ENCODE peak calls at places on chromosomes 6 and 20, in four cellular contexts. Z is IMR-90, W is GM12878, R is endothelial cell of umbilical vein. J is an unnamed sample.

GRCh38 chr6:67630146-67630545 is 1004.9 kb upstream of the ADGRB3 start:
- DNase-seq in Z (peak; percentile 74), W (no peak), R (peak; percentile 53), J (no peak)

GRCh38 chr20:44357020-44357419 is 1.5 kb downstream of the HNF4A start:
- DNase-seq in Z (no peak), W (no peak), R (no peak), J (no peak)

GRCh38 chr6:111692327-111693164 is 86.9 kb upstream of the TRAF3IP2 start:
- DNase-seq in Z (no peak), W (no peak), R (no peak), J (no peak)

GRCh38 chr20:3808141-3808479 is 12.0 kb downstream of the CDC25B start:
- DNase-seq in Z (peak; percentile 92), W (no peak), R (peak; percentile 86), J (no peak)

GRCh38 chr6:119620846-119621570 is 271.4 kb upstream of the MAN1A1 start:
- DNase-seq in Z (peak; percentile 88), W (no peak), R (no peak), J (peak; percentile 25)

GRCh38 chr6:4404410-4404809 is 269.0 kb upstream of the ECI2 start:
- DNase-seq in Z (no peak), W (no peak), R (no peak), J (no peak)

GRCh38 chr6:169938262-169938701 is 186.9 kb downstream of the ERMARD start:
- DNase-seq in Z (no peak), W (no peak), R (no peak), J (no peak)

GRCh38 chr6:41071501-41071922 is 644 bp downstream of the OARD1 start:
- DNase-seq in Z (peak; percentile 76), W (peak; percentile 34), R (peak; percentile 87), J (no peak)

GRCh38 chr6:53813096-53813495 is 18.3 kb downstream of the LRRC1 start:
- DNase-seq in Z (no peak), W (no peak), R (peak; percentile 53), J (no peak)

GRCh38 chr20:22946594-22946993 is 88.5 kb upstream of the SSTR4 start:
- DNase-seq in Z (no peak), W (no peak), R (no peak), J (no peak)

GRCh38 chr6:152068622-152069261 is 261.3 kb downstream of the ESR1 start:
- DNase-seq in Z (no peak), W (no peak), R (no peak), J (no peak)

GRCh38 chr6:21135484-21136005 is 458.0 kb upstream of the SOX4 start:
- DNase-seq in Z (no peak), W (no peak), R (no peak), J (no peak)

GRCh38 chr6:89269981-89270380 is 45.1 kb downstream of the GABRR2 start:
- DNase-seq in Z (no peak), W (no peak), R (no peak), J (no peak)

GRCh38 chr6:70234561-70235236 is 68.2 kb downstream of the COL9A1 start:
- DNase-seq in Z (no peak), W (no peak), R (no peak), J (no peak)

GRCh38 chr6:130381459-130382380 is 15.9 kb downstream of the TMEM200A start:
- DNase-seq in Z (no peak), W (no peak), R (no peak), J (no peak)

GRCh38 chr6:112781236-112781635 is 434.1 kb downstream of the RFPL4B start:
- DNase-seq in Z (peak; percentile 10), W (no peak), R (peak; percentile 56), J (no peak)

GRCh38 chr6:139919107-139920026 is 544.9 kb upstream of the CITED2 start:
- DNase-seq in Z (no peak), W (no peak), R (no peak), J (no peak)

GRCh38 chr6:130865793-130866192 is 38.6 kb downstream of the SMLR1 start:
- DNase-seq in Z (no peak), W (no peak), R (no peak), J (no peak)

GRCh38 chr6:149859938-149860337 is 4.2 kb downstream of the LRP11 start:
- DNase-seq in Z (no peak), W (no peak), R (no peak), J (no peak)

GRCh38 chr6:32317532-32317931 is 54.2 kb downstream of the TSBP1 start:
- DNase-seq in Z (no peak), W (no peak), R (no peak), J (no peak)

GRCh38 chr20:33803921-33804337 is 7.2 kb upstream of the CHMP4B start:
- DNase-seq in Z (peak; percentile 83), W (no peak), R (peak; percentile 38), J (no peak)

GRCh38 chr20:856361-856775 is 22.9 kb downstream of the FAM110A start:
- DNase-seq in Z (peak; percentile 54), W (no peak), R (no peak), J (no peak)

GRCh38 chr6:42694586-42694985 is 27.8 kb downstream of the PRPH2 start:
- DNase-seq in Z (peak; percentile 67), W (no peak), R (no peak), J (no peak)

GRCh38 chr6:79394690-79395089 is 142.5 kb downstream of the LCA5 start:
- DNase-seq in Z (no peak), W (no peak), R (no peak), J (no peak)

GRCh38 chr20:62461834-62462233 is 14.0 kb downstream of the GATA5 start:
- DNase-seq in Z (no peak), W (no peak), R (no peak), J (no peak)

GRCh38 chr6:114747995-114748625 is 405.3 kb upstream of the HS3ST5 start:
- DNase-seq in Z (peak; percentile 45), W (no peak), R (peak; percentile 7), J (peak; percentile 28)

GRCh38 chr6:114024746-114025145 is 53.8 kb upstream of the HDAC2 start:
- DNase-seq in Z (peak; percentile 41), W (no peak), R (no peak), J (no peak)

DNA sequence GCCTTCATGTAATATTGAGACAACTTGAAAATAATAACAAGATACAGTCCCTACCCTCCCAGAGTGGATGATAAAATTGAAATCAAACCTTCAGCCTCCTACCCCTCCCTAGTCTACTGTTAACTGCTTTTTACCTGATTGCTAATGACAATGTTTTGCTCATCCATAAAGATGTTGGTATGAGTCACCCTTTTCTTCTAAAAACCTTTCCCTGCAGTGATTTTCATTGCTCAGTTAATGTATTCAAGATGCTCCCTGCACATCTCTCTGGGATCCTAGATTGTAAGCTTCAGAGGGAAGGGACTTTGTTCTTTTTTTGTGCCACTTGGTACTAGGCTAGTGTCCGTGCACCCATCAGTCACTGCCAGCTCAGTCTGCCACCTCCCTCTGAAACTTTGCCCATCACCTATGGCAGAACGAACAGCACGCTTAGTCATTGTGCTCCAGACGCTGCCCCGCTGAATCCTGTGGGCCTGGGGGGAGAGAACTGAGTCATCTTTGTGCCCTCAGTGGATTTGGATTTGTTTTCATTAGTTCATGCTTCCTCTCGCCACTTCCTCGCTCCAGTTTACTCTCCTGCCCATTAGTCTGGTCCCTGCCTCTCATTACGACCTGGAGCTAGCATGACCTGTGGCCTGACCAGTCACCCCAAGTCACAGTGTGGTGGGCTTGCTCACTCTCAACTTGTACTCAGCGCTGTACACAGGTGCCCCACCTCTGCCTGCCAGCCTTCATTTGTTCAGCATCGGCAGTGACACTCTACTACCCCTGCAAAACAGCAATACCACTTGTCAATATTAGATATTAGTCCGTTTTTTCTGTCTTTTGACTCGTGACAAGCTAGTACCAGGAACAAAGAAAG is 78.0 kb upstream of the TMEM181 start:
- DNase-seq in Z (peak; percentile 85), W (no peak), R (peak; percentile 86), J (no peak)
- TF ChIP-seq FOS in Z (peak; percentile 83), W (no peak), R (peak; percentile 93), J (no peak)

DNA sequence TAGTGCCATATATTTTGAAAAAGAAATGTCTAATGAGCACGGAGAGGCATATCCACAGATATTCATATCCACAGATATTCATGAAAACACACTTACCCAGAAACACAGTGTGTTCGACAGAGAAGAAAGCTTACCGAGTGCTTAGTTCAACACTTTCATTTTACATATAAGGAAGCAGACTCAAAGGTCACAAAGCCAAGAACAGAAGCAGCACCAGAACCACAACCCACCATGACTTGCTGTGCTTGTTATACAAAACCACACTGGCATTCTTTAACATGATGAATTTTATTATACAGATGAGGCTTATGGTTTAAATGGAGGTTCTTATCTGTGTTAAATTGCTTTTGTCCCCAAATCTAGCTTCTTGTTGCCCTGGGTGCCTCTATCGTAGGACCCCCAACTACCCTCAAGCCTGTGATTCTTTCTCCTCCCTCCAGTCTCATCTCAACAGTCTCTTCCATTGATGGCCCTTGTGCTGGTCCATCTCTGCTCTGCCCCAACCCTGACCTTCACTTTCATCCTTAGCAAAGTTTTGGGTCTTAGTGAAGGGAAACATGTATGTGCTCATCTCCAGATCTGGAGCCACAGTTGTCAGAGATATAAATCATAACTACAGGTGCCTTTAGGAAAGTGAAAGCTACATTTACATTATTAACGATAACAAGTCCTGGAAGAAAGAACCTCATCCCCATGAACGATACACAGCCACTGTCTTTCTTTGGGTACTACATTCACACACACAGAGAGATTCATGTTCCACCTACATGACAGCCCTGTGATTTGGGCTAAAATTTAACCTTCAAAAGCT is 40.0 kb downstream of the SF3B5 start:
- DNase-seq in Z (no peak), W (no peak), R (no peak), J (no peak)
- TF ChIP-seq FOS in Z (no peak), W (no peak), R (no peak), J (no peak)

GRCh38 chr6:33987531-33988021 is 158.3 kb downstream of the GRM4 start:
- DNase-seq in Z (no peak), W (no peak), R (no peak), J (no peak)
- TF ChIP-seq FOS in Z (no peak), W (no peak), R (no peak), J (no peak)

DNA sequence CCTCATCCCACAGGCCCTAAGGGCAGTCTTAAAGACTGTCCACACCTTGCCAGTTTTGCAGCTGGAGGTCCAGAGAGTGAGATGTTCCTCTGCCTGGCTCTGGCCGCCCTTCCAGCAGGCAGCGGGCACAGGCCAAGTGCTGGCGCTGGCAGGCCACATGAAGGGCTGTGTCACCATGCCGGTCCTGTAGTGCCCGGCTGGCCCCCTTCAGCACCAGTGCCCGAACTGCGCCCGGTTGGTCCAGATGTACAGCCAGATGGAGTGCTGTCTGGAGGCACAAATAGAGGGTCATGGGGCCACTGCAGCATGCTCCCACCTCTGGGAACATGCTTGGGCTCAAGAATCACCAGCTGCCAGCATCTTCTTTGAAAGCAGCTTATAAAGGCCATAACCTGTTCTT is 3.8 kb downstream of the NFKBIE start:
- DNase-seq in Z (no peak), W (no peak), R (no peak), J (no peak)
- TF ChIP-seq FOS in Z (no peak), W (no peak), R (no peak), J (no peak)

J was measured in K562.